ENCODE peak calls at places on chromosomes 6 and 20, in nine cellular contexts. P, Z, Y, K, D, E, O, Q and U are unnamed samples.

GRCh38 chr6:14088600-14089168 is 28.9 kb upstream of the CD83 start:
- DNase-seq in P (no peak), Z (no peak), Y (no peak), K (no peak), D (no peak), E (no peak), O (no peak), Q (no peak), U (no peak)

GRCh38 chr20:32877507-32877906 is 18.8 kb downstream of the EFCAB8 start:
- DNase-seq in P (peak; percentile 60), Z (no peak), Y (no peak), K (no peak), D (no peak), E (peak; percentile 11), O (no peak), Q (no peak), U (no peak)

GRCh38 chr6:148235446-148235845 is 107.2 kb upstream of the SASH1 start:
- DNase-seq in P (peak; percentile 43), Z (no peak), Y (no peak), K (no peak), D (no peak), E (no peak), O (no peak), Q (no peak), U (no peak)

GRCh38 chr20:50724851-50725721 is 6.3 kb upstream of the PARD6B start:
- DNase-seq in P (peak; percentile 84), Z (peak; percentile 64), Y (no peak), K (peak; percentile 32), D (no peak), E (peak; percentile 97), O (no peak), Q (peak; percentile 73), U (no peak)

GRCh38 chr6:34378470-34378869 is 14.0 kb downstream of the NUDT3 start:
- DNase-seq in P (peak; percentile 34), Z (no peak), Y (no peak), K (no peak), D (no peak), E (no peak), O (no peak), Q (no peak), U (no peak)

GRCh38 chr6:132734694-132735236 is 20.9 kb upstream of the VNN1 start:
- DNase-seq in P (peak; percentile 98), Z (no peak), Y (no peak), K (peak; percentile 76), D (no peak), E (peak; percentile 89), O (no peak), Q (no peak), U (no peak)

GRCh38 chr6:28543671-28544131 is 18.0 kb downstream of the GPX5 start:
- DNase-seq in P (peak; percentile 8), Z (peak; percentile 55), Y (no peak), K (peak; percentile 62), D (peak; percentile 28), E (peak; percentile 23), O (no peak), Q (no peak), U (no peak)

GRCh38 chr6:129499871-129500219 is 210.1 kb downstream of the ARHGAP18 start:
- DNase-seq in P (no peak), Z (no peak), Y (no peak), K (no peak), D (no peak), E (no peak), O (no peak), Q (no peak), U (no peak)

GRCh38 chr6:125984311-125984710 is 2.0 kb upstream of the TRMT11 start:
- DNase-seq in P (peak; percentile 63), Z (no peak), Y (no peak), K (no peak), D (no peak), E (peak; percentile 41), O (no peak), Q (no peak), U (no peak)

GRCh38 chr6:125983246-125983945 is 2.9 kb upstream of the TRMT11 start:
- DNase-seq in P (peak; percentile 85), Z (no peak), Y (no peak), K (no peak), D (no peak), E (peak; percentile 62), O (no peak), Q (no peak), U (no peak)

GRCh38 chr6:125979101-125979500 is 7.2 kb upstream of the TRMT11 start:
- DNase-seq in P (no peak), Z (no peak), Y (no peak), K (no peak), D (no peak), E (no peak), O (no peak), Q (no peak), U (no peak)

GRCh38 chr6:125985522-125985921 is 818 bp upstream of the TRMT11 start:
- DNase-seq in P (no peak), Z (no peak), Y (no peak), K (no peak), D (no peak), E (no peak), O (no peak), Q (no peak), U (no peak)

GRCh38 chr6:125981566-125982185 is 4.7 kb upstream of the TRMT11 start:
- DNase-seq in P (no peak), Z (no peak), Y (no peak), K (no peak), D (no peak), E (no peak), O (no peak), Q (no peak), U (no peak)
- TF ChIP-seq CTCF in P (no peak), Z (no peak), Y (no peak), K (no peak), D (no peak), E (no peak), O (no peak), Q (no peak), U (no peak)

DNA sequence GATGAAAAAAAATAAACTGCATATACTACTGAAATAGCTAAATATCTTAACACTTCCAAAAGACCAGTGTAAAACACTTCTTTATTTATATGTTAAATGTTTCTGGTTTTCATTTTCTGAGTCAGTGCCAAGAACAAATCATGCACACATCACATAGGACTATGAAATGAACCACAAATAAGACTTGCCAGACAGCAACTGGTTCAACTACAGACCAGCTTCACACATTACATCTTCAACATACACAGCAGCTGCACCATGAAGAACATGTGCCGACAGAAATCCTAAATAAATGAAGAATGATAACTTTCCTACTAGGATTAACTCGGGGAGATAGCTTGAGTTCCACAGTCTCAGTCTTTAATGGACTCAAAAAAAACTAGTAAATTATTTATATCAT is 168.3 kb upstream of the STXBP5 start:
- DNase-seq in P (peak; percentile 73), Z (no peak), Y (no peak), K (no peak), D (no peak), E (no peak), O (no peak), Q (no peak), U (no peak)
- TF ChIP-seq CTCF in P (no peak), Z (no peak), Y (no peak), K (no peak), D (no peak), E (no peak), O (no peak), Q (no peak), U (no peak)

GRCh38 chr6:73314577-73315492 is 39.2 kb downstream of the DPPA5 start:
- DNase-seq in P (no peak), Z (no peak), Y (no peak), K (no peak), D (peak; percentile 29), E (no peak), O (no peak), Q (no peak), U (no peak)

GRCh38 chr6:73309534-73309783 is 44.6 kb downstream of the DPPA5 start:
- DNase-seq in P (no peak), Z (no peak), Y (no peak), K (no peak), D (no peak), E (no peak), O (no peak), Q (no peak), U (no peak)

GRCh38 chr6:73308712-73309533 is 45.2 kb downstream of the DPPA5 start:
- DNase-seq in P (peak; percentile 51), Z (peak; percentile 11), Y (peak; percentile 61), K (no peak), D (no peak), E (peak; percentile 30), O (no peak), Q (no peak), U (no peak)

GRCh38 chr6:73309784-73310502 is 44.1 kb downstream of the DPPA5 start:
- DNase-seq in P (peak; percentile 54), Z (peak; percentile 63), Y (peak; percentile 81), K (peak; percentile 60), D (peak; percentile 68), E (peak; percentile 59), O (peak; percentile 59), Q (peak; percentile 52), U (peak; percentile 45)
- TF ChIP-seq CTCF in P (peak; percentile 56), Z (peak; percentile 35), Y (peak; percentile 89), K (peak; percentile 65), D (no peak), E (peak; percentile 55), O (no peak), Q (peak; percentile 19), U (peak; percentile 22)

GRCh38 chr6:33276581-33276863 is 401 bp upstream of the B3GALT4 start:
- DNase-seq in P (no peak), Z (no peak), Y (peak; percentile 20), K (no peak), D (no peak), E (no peak), O (no peak), Q (no peak), U (no peak)

GRCh38 chr6:33277663-33278391 is 904 bp downstream of the B3GALT4 start:
- DNase-seq in P (peak; percentile 7), Z (no peak), Y (peak; percentile 75), K (peak; percentile 77), D (no peak), E (no peak), O (peak; percentile 39), Q (no peak), U (no peak)

GRCh38 chr6:33278810-33279209 is 1.9 kb downstream of the B3GALT4 start:
- DNase-seq in P (no peak), Z (no peak), Y (no peak), K (peak; percentile 5), D (no peak), E (no peak), O (no peak), Q (no peak), U (no peak)

GRCh38 chr6:33278392-33278741 is 1.4 kb downstream of the B3GALT4 start:
- DNase-seq in P (no peak), Z (no peak), Y (no peak), K (no peak), D (no peak), E (no peak), O (no peak), Q (no peak), U (no peak)

DNA sequence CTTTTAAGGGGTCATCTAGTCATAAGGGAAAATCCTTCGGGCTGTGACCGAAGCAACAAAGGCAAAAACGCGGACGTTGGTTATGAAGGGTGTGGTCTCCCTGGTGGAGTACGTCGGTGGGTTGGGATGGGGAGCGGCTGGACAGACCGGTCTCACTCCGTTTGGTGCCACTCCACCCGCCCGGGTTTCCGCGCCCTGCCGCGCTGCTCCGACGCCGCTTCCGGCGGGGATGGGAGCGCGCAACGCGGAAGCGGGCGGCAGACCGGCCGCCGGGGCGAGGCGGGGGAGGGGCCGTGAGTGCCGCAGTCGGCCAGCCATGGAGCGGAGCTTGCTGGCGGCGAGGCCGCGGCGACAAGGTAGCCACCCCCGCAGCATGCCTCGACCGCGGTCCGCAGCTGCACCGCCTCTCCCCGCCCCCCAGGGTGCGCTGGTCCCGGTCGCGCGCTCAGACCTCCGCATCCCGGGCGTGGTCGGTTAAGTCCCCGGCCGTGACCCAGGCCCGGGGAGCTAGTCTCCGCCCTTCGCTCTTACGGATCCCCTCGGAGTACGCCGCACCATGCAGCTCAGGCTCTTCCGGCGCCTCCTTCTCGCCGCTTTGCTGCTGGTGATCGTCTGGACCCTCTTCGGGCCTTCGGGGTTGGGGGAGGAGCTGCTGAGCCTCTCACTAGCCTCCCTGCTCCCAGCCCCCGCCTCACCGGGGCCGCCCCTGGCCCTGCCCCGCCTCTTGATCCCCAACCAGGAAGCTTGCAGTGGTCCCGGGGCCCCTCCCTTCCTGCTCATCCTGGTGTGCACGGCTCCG is at the start of gene B3GALT4:
- DNase-seq in P (peak; percentile 69), Z (peak; percentile 87), Y (peak; percentile 83), K (peak; percentile 94), D (peak; percentile 85), E (peak; percentile 60), O (peak; percentile 77), Q (peak; percentile 77), U (peak; percentile 70)
- TF ChIP-seq CTCF in P (peak; percentile 37), Z (peak; percentile 68), Y (peak; percentile 53), K (peak; percentile 23), D (peak; percentile 88), E (peak; percentile 16), O (no peak), Q (no peak), U (peak; percentile 68)